ENCODE peak calls at places on chromosomes 1 and 21, in seven cellular contexts. A, B, O, F, Z, J and C are unnamed samples.

GRCh38 chr1:204266504-204267034 is 52.8 kb upstream of the GOLT1A start:
- DNase-seq in B (peak), A (no peak), J (no peak), O (no peak), F (no peak), Z (no peak), C (no peak)

GRCh38 chr1:20725189-20726106 is 7.1 kb downstream of the SH2D5 start:
- DNase-seq in A (peak), J (peak), B (no peak), F (no peak), Z (no peak), O (peak), C (no peak)

GRCh38 chr1:183279835-183280234 is 93.8 kb downstream of the LAMC2 start:
- DNase-seq in J (peak), B (no peak), O (peak), Z (no peak), A (peak), F (peak), C (no peak)

GRCh38 chr1:205429742-205430464 is 8.0 kb upstream of the LEMD1 start:
- DNase-seq in O (no peak), Z (no peak), B (no peak), A (no peak), F (no peak), J (no peak), C (no peak)

GRCh38 chr1:245878585-245878984 is 628.5 kb downstream of the SMYD3 start:
- DNase-seq in Z (no peak), A (no peak), B (no peak), J (no peak), F (no peak), O (no peak), C (no peak)

GRCh38 chr1:209012443-209013196 is 570.9 kb upstream of the CAMK1G start:
- DNase-seq in J (no peak), A (no peak), F (no peak), Z (no peak), O (no peak), B (no peak), C (no peak)

GRCh38 chr21:38203229-38203628 is 53.6 kb upstream of the KCNJ15 start:
- DNase-seq in F (no peak), J (no peak), Z (no peak), B (no peak), A (no peak), O (no peak), C (no peak)

GRCh38 chr1:197399691-197400521 is 131.9 kb downstream of the CRB1 start:
- DNase-seq in F (peak), Z (no peak), B (peak), J (peak), A (no peak), O (peak), C (peak)

GRCh38 chr1:200671235-200671786 is 1.6 kb upstream of the DDX59 start:
- DNase-seq in Z (no peak), J (no peak), A (no peak), B (no peak), O (no peak), F (no peak), C (no peak)
- H3K4me3 ChIP-seq in Z (no peak), J (no peak), A (peak), B (no peak), O (peak), F (peak), C (peak)

DNA sequence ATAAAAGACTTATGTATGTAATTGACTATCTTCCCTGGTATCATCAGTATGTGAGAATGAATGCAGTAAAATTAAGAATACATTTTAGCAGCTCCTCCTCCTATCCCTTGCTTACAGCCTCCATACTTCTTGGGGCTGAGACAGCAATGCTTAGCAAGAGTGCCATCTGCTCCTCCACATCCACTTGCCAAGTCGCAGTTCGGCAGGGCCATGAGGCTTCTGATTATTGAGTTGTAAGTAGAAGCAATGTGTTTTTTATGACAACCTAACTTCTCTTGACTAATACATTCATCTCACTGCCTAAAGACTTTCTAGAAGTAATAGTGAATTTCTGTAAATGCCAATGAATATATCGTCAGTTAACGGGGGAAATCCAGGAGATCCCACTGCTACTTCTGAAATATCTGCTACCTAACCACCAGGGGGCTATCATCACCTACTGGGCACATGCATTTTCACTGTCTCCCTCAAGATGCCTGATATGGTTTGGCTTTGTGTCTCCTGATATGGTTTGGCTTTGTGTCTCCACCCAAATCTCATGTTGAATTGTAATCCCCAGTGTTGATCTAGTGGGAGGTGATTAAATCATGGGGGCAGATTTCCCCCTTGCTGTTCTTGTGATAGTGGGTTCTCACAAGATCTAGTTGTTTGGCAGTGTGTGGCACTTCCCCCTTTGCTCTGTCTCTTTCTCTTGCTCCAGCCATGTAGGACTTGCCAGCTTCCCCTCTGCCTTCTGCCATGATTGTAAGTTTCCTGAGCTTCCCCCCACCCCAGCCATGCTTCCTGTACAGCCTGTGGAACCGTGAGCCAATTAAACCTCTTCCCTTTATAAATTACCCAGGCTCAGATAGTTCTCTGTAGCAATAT is 59.6 kb downstream of the EXTL2 start:
- DNase-seq in F (no peak), O (peak), B (peak), Z (no peak), A (no peak), J (no peak), C (no peak)
- TF ChIP-seq CTCF in F (peak), O (peak), B (peak), Z (no peak), A (peak), J (peak), C (peak)

GRCh38 chr1:90201467-90202358 is 206.8 kb downstream of the ZNF326 start:
- DNase-seq in B (no peak), J (no peak), F (no peak), A (no peak), Z (no peak), O (peak), C (no peak)
- H3K4me3 ChIP-seq in B (no peak), J (no peak), F (no peak), A (no peak), Z (no peak), O (no peak), C (no peak)

GRCh38 chr1:160877221-160877620 is 7.8 kb downstream of the ITLN1 start:
- DNase-seq in O (no peak), B (no peak), F (no peak), Z (no peak), A (no peak), J (no peak), C (no peak)
- TF ChIP-seq CTCF in O (no peak), B (no peak), F (no peak), Z (no peak), A (no peak), J (no peak), C (peak)

DNA sequence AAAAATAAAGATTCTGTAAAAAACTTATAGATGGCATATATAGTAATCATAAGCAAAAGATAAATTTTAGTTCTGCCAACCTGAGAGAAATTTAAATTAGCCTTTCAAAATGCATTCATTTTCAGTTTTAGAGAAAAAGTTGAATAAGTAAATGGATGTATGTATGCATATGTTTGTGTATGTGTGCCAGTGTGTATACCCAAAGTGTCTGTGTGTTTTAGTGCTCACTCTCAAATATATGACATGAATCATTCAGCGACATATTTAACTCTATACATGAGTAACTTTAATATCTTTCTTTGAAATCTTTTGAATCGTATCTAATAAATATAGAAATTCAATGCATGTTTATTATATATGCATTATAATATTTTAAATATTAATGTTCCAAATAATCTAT is 274.5 kb downstream of the SRGAP2C start:
- DNase-seq in J (no peak), Z (no peak), O (no peak), A (no peak), B (no peak), F (no peak), C (no peak)
- H3K4me3 ChIP-seq in J (no peak), Z (no peak), O (no peak), A (no peak), B (no peak), F (no peak), C (no peak)

GRCh38 chr21:44713846-44714245 is 2.5 kb upstream of the TSPEAR start:
- DNase-seq in B (no peak), Z (no peak), A (no peak), J (no peak), O (no peak), F (no peak), C (no peak)

GRCh38 chr21:44714905-44715304 is 3.5 kb upstream of the TSPEAR start:
- DNase-seq in O (no peak), A (no peak), J (no peak), Z (no peak), B (no peak), F (no peak), C (no peak)

GRCh38 chr21:44722701-44723100 is 11.3 kb upstream of the TSPEAR start:
- DNase-seq in Z (no peak), O (no peak), F (no peak), J (no peak), A (no peak), B (no peak), C (no peak)

GRCh38 chr21:44720170-44720569 is 8.8 kb upstream of the TSPEAR start:
- DNase-seq in A (no peak), B (no peak), O (no peak), F (no peak), J (no peak), Z (no peak), C (no peak)

GRCh38 chr21:44718571-44718970 is 7.2 kb upstream of the TSPEAR start:
- DNase-seq in A (no peak), F (no peak), J (no peak), Z (no peak), O (no peak), B (no peak), C (no peak)
- TF ChIP-seq CTCF in A (no peak), F (no peak), J (no peak), Z (no peak), O (no peak), B (peak), C (no peak)

GRCh38 chr1:118912574-118912973 is 75.6 kb downstream of the TBX15 start:
- DNase-seq in B (no peak), Z (no peak), J (no peak), F (no peak), O (no peak), A (no peak), C (no peak)

GRCh38 chr1:118918230-118918939 is 69.8 kb downstream of the TBX15 start:
- DNase-seq in J (no peak), O (no peak), B (no peak), F (no peak), A (no peak), Z (no peak), C (no peak)

GRCh38 chr1:118913818-118914217 is 74.3 kb downstream of the TBX15 start:
- DNase-seq in B (no peak), F (no peak), O (no peak), Z (no peak), J (no peak), A (no peak), C (no peak)

GRCh38 chr1:118911571-118911970 is 76.6 kb downstream of the TBX15 start:
- DNase-seq in Z (no peak), O (peak), F (no peak), B (no peak), J (no peak), A (no peak), C (no peak)

DNA sequence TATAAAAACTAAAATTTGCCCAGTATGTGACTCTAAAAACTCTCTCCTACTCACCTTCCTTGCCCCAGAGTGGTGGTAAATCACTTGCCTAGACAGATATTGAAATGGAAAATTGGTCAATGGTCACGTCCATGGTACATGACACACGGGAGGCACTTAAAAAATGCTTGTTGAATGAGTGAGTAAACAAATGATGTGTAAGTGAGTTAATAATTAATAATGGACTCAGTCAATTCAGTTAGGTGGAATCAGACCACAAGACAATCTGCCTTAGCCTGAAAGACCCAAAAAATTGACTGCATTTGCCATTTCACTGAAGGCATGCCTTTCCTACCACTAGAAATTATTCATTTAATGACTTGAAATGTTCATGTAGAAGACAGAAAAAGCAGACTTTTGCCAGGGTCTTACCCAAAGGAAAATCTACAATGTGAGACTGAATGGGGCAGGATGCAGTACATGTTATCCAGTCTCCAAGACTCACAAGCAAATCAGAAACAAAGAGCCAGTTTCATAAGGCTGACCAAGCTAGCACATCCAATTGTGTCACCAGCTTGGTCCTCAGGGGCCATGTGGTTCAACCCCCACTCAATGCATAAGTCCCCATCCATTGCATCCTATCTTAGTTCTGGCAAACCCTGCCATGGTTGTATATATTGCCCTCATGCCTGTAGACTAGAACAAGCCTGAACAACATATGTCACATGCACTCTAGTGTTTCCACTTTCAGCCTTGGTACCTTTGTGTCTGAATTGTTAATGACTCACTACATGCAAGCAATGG is 73.6 kb downstream of the TBX15 start:
- DNase-seq in B (peak), J (no peak), A (no peak), Z (no peak), F (no peak), O (no peak), C (no peak)
- H3K4me3 ChIP-seq in B (no peak), J (no peak), A (no peak), Z (no peak), F (no peak), O (no peak), C (no peak)

GRCh38 chr1:229781453-229781852 is 155.4 kb downstream of the URB2 start:
- DNase-seq in F (peak), Z (no peak), J (no peak), A (no peak), B (peak), O (no peak), C (peak)
- TF ChIP-seq CTCF in F (peak), Z (no peak), J (no peak), A (no peak), B (peak), O (no peak), C (peak)